ENCODE peak calls at places on chromosome 12, in five cellular contexts. B, R, W, L and K are unnamed samples.

GRCh38 chr12:68609955-68610434 is 704 bp upstream of the RAP1B start:
- DNase-seq in R (no peak), B (no peak), W (peak; percentile 23), L (no peak), K (peak; percentile 73)

GRCh38 chr12:107436376-107436775 is 249.2 kb upstream of the PWP1 start:
- DNase-seq in B (peak; percentile 50), W (peak; percentile 24), L (no peak), R (no peak), K (peak; percentile 36)

GRCh38 chr12:95169368-95169767 is 47.9 kb downstream of the FGD6 start:
- DNase-seq in B (peak; percentile 48), W (peak; percentile 74), R (no peak), L (no peak), K (no peak)

GRCh38 chr12:117096643-117097042 is 2.6 kb downstream of the TESC start:
- DNase-seq in R (no peak), W (no peak), L (no peak), B (no peak), K (no peak)

GRCh38 chr12:97288526-97288925 is 174.1 kb upstream of the RMST start:
- DNase-seq in B (no peak), L (no peak), R (no peak), W (no peak), K (no peak)

GRCh38 chr12:69388371-69388770 is 28.8 kb downstream of the YEATS4 start:
- DNase-seq in B (peak; percentile 25), L (no peak), R (no peak), W (peak; percentile 53), K (no peak)

GRCh38 chr12:85004199-85004598 is 31.9 kb downstream of the TSPAN19 start:
- DNase-seq in R (no peak), W (no peak), B (no peak), L (no peak), K (no peak)

GRCh38 chr12:98373019-98373554 is 142.3 kb upstream of the TMPO start:
- DNase-seq in B (no peak), W (peak; percentile 65), R (no peak), L (peak; percentile 19), K (peak; percentile 19)

GRCh38 chr12:130747867-130748740 is 32.0 kb upstream of the RIMBP2 start:
- DNase-seq in R (peak; percentile 72), W (peak; percentile 93), L (peak; percentile 93), B (peak; percentile 31), K (peak; percentile 87)

DNA sequence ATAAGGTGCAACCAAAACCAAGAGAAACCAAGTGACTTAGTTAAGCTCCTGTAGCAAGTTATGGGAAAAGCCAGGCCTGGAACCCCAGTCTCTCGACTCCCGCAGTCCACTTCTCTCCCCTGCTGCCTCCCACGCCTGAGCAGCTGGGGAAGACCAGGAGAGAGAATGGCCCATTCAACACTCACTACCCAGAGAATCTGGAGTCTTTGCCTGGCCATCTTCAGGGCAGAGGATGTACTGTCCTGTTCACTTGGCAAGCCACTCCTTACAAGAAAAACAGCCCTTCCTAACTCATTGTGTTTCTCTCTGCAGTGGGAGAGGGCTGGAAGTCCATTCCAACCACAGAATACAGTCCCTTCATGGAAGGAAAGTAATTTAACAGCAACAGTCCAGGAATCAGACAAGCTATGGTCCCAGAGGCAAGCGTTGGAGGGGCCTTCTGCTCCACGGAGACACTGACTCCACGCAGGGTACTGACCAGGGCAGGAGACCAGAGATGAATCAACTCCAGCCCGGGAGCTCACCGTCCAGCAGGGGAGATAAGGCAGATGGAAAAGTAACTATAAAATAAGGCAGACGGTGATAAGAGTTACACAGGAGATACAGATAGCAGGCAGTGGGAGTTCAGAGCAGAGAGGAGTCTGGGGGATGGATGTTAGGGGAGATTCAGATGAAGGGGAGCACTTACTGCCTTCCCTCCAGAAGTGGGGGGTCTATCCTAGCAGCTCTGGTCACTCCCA is 1.6 kb downstream of the PITPNM2 start:
- DNase-seq in W (peak; percentile 38), B (no peak), R (no peak), L (no peak), K (peak; percentile 16)
- H3K4me3 ChIP-seq in W (no peak overlapping the region), B (peak overlapping the region; percentile 71), R (no peak overlapping the region), L (no peak overlapping the region), K (no peak overlapping the region)

DNA sequence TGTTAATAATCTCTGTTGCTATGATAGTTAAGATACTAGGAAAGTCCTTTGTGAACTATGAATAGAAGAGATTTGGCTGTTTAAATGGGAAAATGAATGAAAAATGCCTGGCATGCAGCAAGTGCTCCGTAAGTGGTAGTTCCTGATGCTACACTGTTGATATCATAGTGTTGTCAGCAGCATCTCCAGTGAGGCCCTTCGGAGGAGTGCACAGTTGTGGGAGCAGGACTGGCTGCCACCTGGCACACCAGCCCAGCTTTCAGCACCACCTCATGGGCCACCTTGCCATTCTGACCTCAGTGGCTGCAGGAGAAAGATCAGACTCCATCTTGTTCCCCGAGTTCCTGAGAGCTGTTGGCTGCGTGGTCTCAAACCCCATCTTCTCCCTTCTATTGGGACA is 80.7 kb downstream of the SLC4A8 start:
- DNase-seq in B (no peak), R (no peak), L (no peak), W (no peak), K (no peak)
- H3K4me3 ChIP-seq in B (no peak overlapping the region), R (no peak overlapping the region), L (no peak overlapping the region), W (no peak overlapping the region), K (no peak overlapping the region)

DNA sequence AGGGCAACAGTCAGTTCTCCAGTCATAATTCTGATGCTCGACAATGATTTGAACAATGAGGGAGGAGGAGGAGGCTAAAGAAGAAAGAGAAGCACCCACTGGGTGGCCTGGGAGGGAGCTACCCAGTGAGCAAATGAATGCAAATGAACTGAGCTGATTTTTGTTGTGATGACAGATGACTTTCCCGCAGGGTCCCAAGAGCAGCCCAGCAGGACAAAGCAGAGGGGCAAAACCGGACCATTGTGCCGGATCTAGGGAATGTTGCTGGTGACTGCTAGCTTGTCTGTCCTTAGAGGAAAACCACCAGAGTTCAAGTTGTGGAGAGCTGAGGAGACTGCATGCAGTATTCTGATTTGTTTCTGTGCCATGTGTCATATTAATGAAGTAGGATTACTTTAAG is 162.8 kb downstream of the MON2 start:
- DNase-seq in R (no peak), L (no peak), B (no peak), W (no peak), K (peak; percentile 76)
- H3K4me3 ChIP-seq in R (no peak overlapping the region), L (no peak overlapping the region), B (no peak overlapping the region), W (no peak overlapping the region), K (no peak overlapping the region)

DNA sequence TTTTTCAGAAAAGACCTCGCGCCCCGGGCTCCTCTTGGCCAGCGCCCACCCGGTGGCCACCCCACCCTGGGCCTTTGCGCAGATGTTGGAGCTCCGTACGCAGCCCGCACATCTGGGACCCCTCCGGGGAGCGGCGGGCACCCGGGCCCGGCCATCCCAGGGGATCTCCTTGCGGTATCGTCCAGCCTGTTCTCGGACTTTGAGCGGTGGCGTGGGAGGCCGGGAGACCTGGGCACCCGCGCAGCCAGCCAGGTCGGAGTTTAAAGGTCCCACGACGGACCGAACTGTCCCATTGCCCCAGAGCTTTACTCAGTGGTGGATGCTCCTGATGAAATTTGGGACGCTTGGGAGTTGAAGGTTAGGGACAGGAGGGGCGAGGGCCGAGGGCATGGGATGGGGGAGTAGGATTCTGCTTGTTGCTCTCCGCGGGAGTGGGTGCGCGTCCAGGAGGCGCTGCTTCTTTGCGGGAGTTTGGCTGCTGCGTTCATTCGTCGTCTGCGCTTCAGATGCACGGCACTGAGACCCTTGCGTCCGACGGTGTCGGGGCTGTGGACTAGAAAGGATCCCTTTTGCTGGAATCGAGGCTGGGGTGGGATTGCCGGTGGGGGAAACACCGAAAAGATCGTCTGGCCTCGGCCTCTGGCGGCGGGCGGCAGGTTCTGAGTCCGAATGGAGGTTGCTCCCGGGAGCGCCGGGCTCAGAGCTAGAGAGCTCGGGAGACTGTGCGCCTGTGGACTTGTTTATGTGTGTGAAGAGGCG is 1.4 kb downstream of the NTF3 start:
- DNase-seq in R (no peak), W (peak; percentile 66), B (no peak), L (no peak), K (peak; percentile 76)
- H3K4me3 ChIP-seq in R (no peak overlapping the region), W (peak overlapping the region; percentile 93), B (peak overlapping the region; percentile 44), L (no peak overlapping the region), K (peak overlapping the region; percentile 43)

GRCh38 chr12:53750812-53751335 is 905 bp downstream of the CISTR start:
- DNase-seq in B (no peak), L (peak; percentile 33), W (peak; percentile 39), R (no peak), K (peak; percentile 84)
- H3K4me3 ChIP-seq in B (peak overlapping the region; percentile 39), L (peak overlapping the region; percentile 49), W (peak overlapping the region; percentile 49), R (peak overlapping the region; percentile 56), K (peak overlapping the region; percentile 35)

DNA sequence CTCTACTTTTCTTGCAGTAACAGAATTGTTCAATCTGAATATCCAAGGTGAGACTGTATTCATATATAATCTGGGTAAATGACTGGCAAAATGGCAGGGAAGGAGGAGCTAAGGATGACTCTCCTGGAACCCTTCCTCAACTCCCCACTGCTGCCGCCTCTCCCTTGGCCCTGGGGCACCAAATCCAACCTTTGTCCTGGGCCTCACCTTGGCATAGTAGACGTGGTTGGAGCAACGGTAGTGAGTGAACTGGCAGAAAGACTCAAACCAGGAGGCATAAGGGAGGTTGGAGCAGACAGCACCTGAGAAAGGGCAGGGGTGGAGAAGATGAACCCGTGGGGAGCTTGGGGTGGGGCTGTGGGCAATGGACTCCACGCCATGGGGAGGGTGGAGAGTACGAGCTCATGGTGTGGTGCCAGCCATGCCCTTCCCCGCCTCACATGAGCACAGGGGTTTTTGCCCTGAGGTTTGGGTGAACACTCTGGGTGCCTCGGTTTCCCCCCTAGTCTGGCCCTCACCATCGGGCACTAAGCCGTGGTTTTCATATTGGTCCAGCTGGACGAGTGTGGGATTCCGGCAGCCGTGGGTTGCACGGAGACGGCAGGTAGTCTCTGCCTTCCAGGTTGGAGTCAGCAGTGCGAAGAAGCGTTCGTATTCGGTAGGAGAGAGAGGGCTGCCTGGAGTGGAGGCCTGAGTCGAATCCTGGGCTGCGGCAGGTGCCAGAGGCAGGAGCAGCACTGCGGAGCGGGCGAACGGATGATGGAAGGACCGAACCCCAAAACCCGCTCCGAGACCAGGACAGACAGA is 753 bp downstream of the ACRBP start:
- DNase-seq in W (no peak), L (no peak), R (no peak), B (no peak), K (no peak)
- H3K4me3 ChIP-seq in W (no peak overlapping the region), L (peak overlapping the region; percentile 45), R (no peak overlapping the region), B (peak overlapping the region; percentile 37), K (peak overlapping the region; percentile 53)

GRCh38 chr12:79046021-79046420 is 181.4 kb downstream of the SYT1 start:
- DNase-seq in B (no peak), L (no peak), R (no peak), W (no peak), K (no peak)
- H3K4me3 ChIP-seq in B (no peak overlapping the region), L (no peak overlapping the region), R (no peak overlapping the region), W (no peak overlapping the region), K (no peak overlapping the region)

DNA sequence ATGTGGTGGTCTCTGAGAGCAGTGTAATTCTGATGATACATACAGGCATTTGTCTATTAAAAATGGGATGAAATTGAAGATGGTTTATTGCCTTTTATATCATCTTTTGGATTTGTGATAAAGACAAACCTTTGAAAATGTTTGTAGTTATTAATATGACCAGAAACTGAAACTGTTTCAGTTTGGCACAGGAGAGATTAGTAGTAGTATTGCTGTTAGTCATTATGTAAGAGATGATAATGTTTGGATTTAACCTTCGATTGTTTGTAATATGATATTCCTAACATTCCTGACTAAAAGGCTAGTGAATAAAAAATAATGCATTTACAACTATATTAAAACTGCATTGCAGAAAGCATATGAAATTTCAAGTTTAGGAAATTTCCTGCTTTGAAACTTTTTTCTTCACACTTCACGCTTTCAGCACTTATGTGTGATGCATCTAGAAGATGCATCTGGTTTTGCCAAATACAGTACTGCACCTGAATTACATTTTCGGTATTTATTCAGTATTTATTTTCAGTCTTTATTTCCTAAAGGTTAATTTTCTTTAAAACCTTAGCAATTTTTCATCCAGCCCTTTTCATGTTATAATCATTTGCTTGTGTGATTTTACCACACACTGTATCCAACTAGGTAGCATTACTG is 25.5 kb downstream of the ADIPOR2 start:
- DNase-seq in B (no peak), W (no peak), R (no peak), L (no peak), K (no peak)
- H3K4me3 ChIP-seq in B (no peak overlapping the region), W (no peak overlapping the region), R (no peak overlapping the region), L (no peak overlapping the region), K (no peak overlapping the region)